ENCODE peak calls at places on chromosomes 11 and 22, in ten cellular contexts. R, I, Z, Q, T, O, S, C, K and L are unnamed samples.

GRCh38 chr22:28560005-28560742 is 119.5 kb downstream of the TTC28 start:
- DNase-seq in K (peak; percentile 12), C (no peak), Z (no peak), R (no peak), I (peak; percentile 60), Q (no peak), S (no peak), O (no peak), T (no peak), L (no peak)

GRCh38 chr11:12090061-12090572 is 20.3 kb upstream of the MICAL2 start:
- DNase-seq in Z (no peak), I (peak; percentile 34), Q (no peak), K (no peak), S (no peak), C (peak; percentile 25), T (peak; percentile 60), O (no peak), R (no peak), L (no peak)

GRCh38 chr11:3831378-3832239 is 9.2 kb downstream of the RHOG start:
- DNase-seq in T (no peak), I (no peak), Q (no peak), K (no peak), S (no peak), O (no peak), C (no peak), R (no peak), Z (no peak), L (no peak)

GRCh38 chr11:117822522-117823033 is 2.0 kb downstream of the FXYD2 start:
- DNase-seq in K (no peak), R (peak; percentile 54), Z (no peak), O (no peak), S (no peak), T (no peak), C (no peak), Q (no peak), I (no peak), L (no peak)

GRCh38 chr11:73177380-73178091 is 35.4 kb upstream of the FCHSD2 start:
- DNase-seq in K (no peak), I (no peak), T (peak; percentile 30), Q (no peak), R (no peak), Z (no peak), O (peak; percentile 46), C (no peak), S (no peak), L (peak; percentile 60)

GRCh38 chr11:103035656-103036434 is 56.1 kb downstream of the DCUN1D5 start:
- DNase-seq in R (no peak), T (peak; percentile 36), K (peak; percentile 84), Z (no peak), O (no peak), S (no peak), C (peak; percentile 59), Q (peak; percentile 28), I (peak; percentile 92), L (peak; percentile 49)

GRCh38 chr11:2772544-2773031 is 72.8 kb upstream of the KCNQ1OT1 start:
- DNase-seq in O (no peak), K (peak; percentile 65), S (peak; percentile 2), T (peak; percentile 24), C (no peak), R (peak; percentile 61), I (peak; percentile 28), Q (no peak), Z (peak; percentile 18), L (no peak)

GRCh38 chr11:104614117-104614716 is 284.0 kb downstream of the CASP12 start:
- DNase-seq in T (no peak), Z (no peak), S (no peak), I (no peak), R (no peak), Q (no peak), O (no peak), K (no peak), C (no peak), L (no peak)

GRCh38 chr11:31968774-31969433 is 122.0 kb upstream of the RCN1 start:
- DNase-seq in O (no peak), Q (no peak), Z (no peak), S (no peak), C (no peak), I (peak; percentile 25), K (peak; percentile 72), R (no peak), T (no peak), L (no peak)

GRCh38 chr11:10920205-10920604 is 62.4 kb upstream of the ZBED5 start:
- DNase-seq in S (no peak), C (no peak), Z (no peak), K (no peak), I (peak; percentile 79), O (no peak), Q (no peak), T (no peak), R (no peak), L (no peak)

GRCh38 chr22:50315289-50316113 is 8.1 kb upstream of the PLXNB2 start:
- DNase-seq in Z (no peak), R (no peak), O (no peak), T (no peak), K (no peak), C (no peak), S (no peak), Q (no peak), I (no peak), L (no peak)